ENCODE peak calls at places on chromosomes 7 and 10, in six cellular contexts. H is body of pancreas; X is AG09309; D is MM.1S; M is CD4-positive, alpha-beta memory T cell; V is bronchial epithelial cell. E is an unnamed sample.

GRCh38 chr7:50092579-50093411 is at the start of gene ZPBP:
- DNase-seq in H (peak; percentile 43), X (no peak), D (peak; percentile 57), M (peak; percentile 67), V (peak; percentile 52), E (peak; percentile 47)

GRCh38 chr10:86108696-86109095 is 257.9 kb downstream of the GRID1 start:
- DNase-seq in H (no peak), X (no peak), D (no peak), M (no peak), V (no peak), E (no peak)

GRCh38 chr10:13915710-13916109 is 328.9 kb downstream of the PRPF18 start:
- DNase-seq in H (no peak), X (no peak), D (no peak), M (no peak), V (no peak), E (no peak)

GRCh38 chr10:29130190-29130673 is 158.6 kb upstream of the LYZL1 start:
- DNase-seq in H (no peak), X (no peak), D (peak; percentile 13), M (no peak), V (peak; percentile 59), E (peak; percentile 2)

GRCh38 chr10:112970036-112970435 is 20.0 kb downstream of the TCF7L2 start:
- DNase-seq in H (no peak), X (no peak), D (no peak), M (no peak), V (no peak), E (no peak)

GRCh38 chr7:12711124-12711523 is 23.7 kb downstream of the ARL4A start:
- DNase-seq in H (no peak), X (no peak), D (no peak), M (no peak), V (no peak), E (no peak)

GRCh38 chr7:131802195-131802594 is 245.8 kb upstream of the PODXL start:
- DNase-seq in H (no peak), X (no peak), D (no peak), M (no peak), V (no peak), E (no peak)

GRCh38 chr10:132848951-132849545 is 63.1 kb upstream of the NKX6-2 start:
- DNase-seq in H (no peak), X (no peak), D (no peak), M (no peak), V (no peak), E (no peak)

GRCh38 chr10:66414943-66415342 is 510.9 kb upstream of the LRRTM3 start:
- DNase-seq in H (no peak), X (no peak), D (no peak), M (no peak), V (no peak), E (no peak)

GRCh38 chr7:157006829-157007469 is 3.5 kb downstream of the MNX1 start:
- DNase-seq in H (peak; percentile 11), X (no peak), D (no peak), M (no peak), V (no peak), E (no peak)

GRCh38 chr7:37930226-37930948 is 9.9 kb downstream of the EPDR1 start:
- DNase-seq in H (no peak), X (peak; percentile 78), D (no peak), M (no peak), V (no peak), E (no peak)

GRCh38 chr10:71771204-71771603 is 2.1 kb downstream of the VSIR start:
- DNase-seq in H (peak; percentile 73), X (no peak), D (no peak), M (no peak), V (no peak), E (no peak)

GRCh38 chr10:84333864-84334451 is 5.6 kb downstream of the CCSER2 start:
- DNase-seq in H (no peak), X (no peak), D (peak; percentile 53), M (peak; percentile 89), V (peak; percentile 69), E (peak; percentile 97)

GRCh38 chr10:78905940-78906308 is 162.8 kb upstream of the ZMIZ1 start:
- DNase-seq in H (no peak), X (no peak), D (no peak), M (no peak), V (no peak), E (no peak)

GRCh38 chr10:89355373-89355772 is 22.5 kb upstream of the IFIT1B start:
- DNase-seq in H (no peak), X (no peak), D (no peak), M (no peak), V (peak; percentile 32), E (no peak)

GRCh38 chr10:70296406-70296899 is 12.6 kb upstream of the NPFFR1 start:
- DNase-seq in H (peak; percentile 96), X (peak; percentile 56), D (no peak), M (no peak), V (peak; percentile 77), E (no peak)

GRCh38 chr7:106054971-106055370 is 57.1 kb downstream of the SYPL1 start:
- DNase-seq in H (no peak), X (no peak), D (no peak), M (no peak), V (no peak), E (no peak)

GRCh38 chr7:28957064-28957821 is 887 bp downstream of the TRIL start:
- DNase-seq in H (no peak), X (no peak), D (no peak), M (no peak), V (no peak), E (no peak)

GRCh38 chr7:30897770-30898169 is 13.9 kb upstream of the AQP1 start:
- DNase-seq in H (no peak), X (no peak), D (no peak), M (no peak), V (no peak), E (no peak)

GRCh38 chr10:16606421-16606820 is 84.7 kb upstream of the C1QL3 start:
- DNase-seq in H (no peak), X (no peak), D (no peak), M (no peak), V (no peak), E (no peak)

GRCh38 chr7:23357190-23358093 is 58.3 kb downstream of the MALSU1 start:
- DNase-seq in H (no peak), X (no peak), D (peak; percentile 58), M (peak; percentile 8), V (peak; percentile 92), E (peak; percentile 45)

GRCh38 chr10:26837139-26837538 is 23.6 kb downstream of the ABI1 start:
- DNase-seq in H (no peak), X (no peak), D (no peak), M (no peak), V (no peak), E (no peak)

GRCh38 chr10:113030453-113030852 is 80.4 kb downstream of the TCF7L2 start:
- DNase-seq in H (no peak), X (peak; percentile 18), D (no peak), M (no peak), V (peak; percentile 18), E (no peak)

GRCh38 chr10:113059001-113059780 is 109.1 kb downstream of the TCF7L2 start:
- DNase-seq in H (no peak), X (peak; percentile 47), D (no peak), M (no peak), V (no peak), E (no peak)

GRCh38 chr10:17643339-17643754 is 604 bp upstream of the STAM start:
- DNase-seq in H (peak; percentile 82), X (peak; percentile 24), D (no peak), M (no peak), V (peak; percentile 90), E (no peak)

GRCh38 chr7:127189885-127190284 is 62.9 kb downstream of the GRM8 start:
- DNase-seq in H (no peak), X (no peak), D (no peak), M (no peak), V (no peak), E (no peak)

GRCh38 chr10:4535531-4535930 is 290.5 kb upstream of the AKR1E2 start:
- DNase-seq in H (no peak), X (no peak), D (no peak), M (no peak), V (no peak), E (no peak)

DNA sequence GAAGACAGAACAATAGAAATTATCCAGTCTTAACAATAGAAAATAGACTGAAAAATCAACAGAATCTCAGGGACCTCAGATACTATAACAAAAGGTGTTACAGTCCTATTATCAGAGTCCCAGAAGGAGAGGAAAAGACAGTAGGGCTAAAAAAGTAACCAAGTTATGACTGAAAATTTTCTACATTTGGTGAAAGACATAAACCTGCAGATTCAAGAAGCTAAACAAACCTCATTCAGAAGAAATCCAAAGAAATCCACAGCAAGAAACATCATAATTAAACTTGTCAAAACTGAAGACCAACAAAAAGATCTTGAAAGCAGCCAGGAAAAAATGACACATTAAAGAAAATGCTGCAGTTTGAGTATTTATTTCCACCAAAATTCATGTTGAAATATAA is 41.9 kb downstream of the HECTD2 start:
- DNase-seq in H (no peak), X (no peak), D (no peak), M (no peak), V (no peak), E (no peak)
- H3K4me3 ChIP-seq in H (no peak overlapping the region), X (no peak overlapping the region), D (no peak overlapping the region), M (no peak overlapping the region), V (no peak overlapping the region), E (no peak overlapping the region)

GRCh38 chr7:35677582-35678356 is 17.2 kb downstream of the HERPUD2 start:
- DNase-seq in H (no peak), X (no peak), D (no peak), M (no peak), V (no peak), E (no peak)

GRCh38 chr7:35680403-35681013 is 14.4 kb downstream of the HERPUD2 start:
- DNase-seq in H (no peak), X (no peak), D (no peak), M (no peak), V (no peak), E (peak; percentile 69)

GRCh38 chr7:35685781-35686180 is 9.2 kb downstream of the HERPUD2 start:
- DNase-seq in H (no peak), X (no peak), D (no peak), M (no peak), V (no peak), E (no peak)

GRCh38 chr7:35676211-35676610 is 18.7 kb downstream of the HERPUD2 start:
- DNase-seq in H (no peak), X (no peak), D (no peak), M (no peak), V (no peak), E (no peak)

GRCh38 chr7:35681630-35682029 is 13.3 kb downstream of the HERPUD2 start:
- DNase-seq in H (no peak), X (no peak), D (peak; percentile 51), M (no peak), V (no peak), E (no peak)
- H3K4me3 ChIP-seq in H (no peak overlapping the region), X (no peak overlapping the region), D (no peak overlapping the region), M (no peak overlapping the region), V (no peak overlapping the region), E (no peak overlapping the region)

GRCh38 chr7:41630741-41631140 is 72.1 kb downstream of the INHBA start:
- DNase-seq in H (no peak), X (no peak), D (peak; percentile 91), M (no peak), V (no peak), E (no peak)
- H3K4me3 ChIP-seq in H (no peak overlapping the region), X (no peak overlapping the region), D (peak overlapping the region; percentile 10), M (no peak overlapping the region), V (no peak overlapping the region), E (no peak overlapping the region)

DNA sequence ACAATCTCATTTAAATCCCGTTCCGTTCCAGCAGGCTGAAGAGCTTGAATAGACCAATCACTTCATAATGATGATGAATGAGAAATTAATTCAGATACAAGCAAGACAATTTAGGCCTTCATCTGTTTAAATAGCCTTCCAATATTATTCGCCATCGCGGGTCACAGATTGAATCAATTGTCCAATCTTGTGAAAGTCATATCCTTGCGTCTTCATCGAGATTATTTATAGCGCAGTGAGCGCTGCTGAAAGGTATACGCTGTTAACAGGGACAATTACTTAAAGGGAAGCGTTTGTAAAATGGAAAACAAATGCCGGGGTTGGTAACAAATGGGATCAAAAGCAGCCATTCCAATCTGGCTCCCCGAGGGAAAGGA is 8.5 kb downstream of the EVX1 start:
- DNase-seq in H (no peak), X (no peak), D (no peak), M (no peak), V (no peak), E (no peak)
- H3K4me3 ChIP-seq in H (no peak overlapping the region), X (no peak overlapping the region), D (no peak overlapping the region), M (no peak overlapping the region), V (no peak overlapping the region), E (no peak overlapping the region)

E was measured in Jurkat, Clone E6-1.